ENCODE peak calls at places on chromosomes 16 and 17, in eight cellular contexts. L is left ventricle myocardium inferior, V is fibroblast of pulmonary artery, Z is neural crest cell, O is neural progenitor cell, Q is AG10803, N is natural killer cell, R is omental fat pad. H is an unnamed sample.

GRCh38 chr16:81181013-81181720 is 57.3 kb upstream of the BCO1 start:
- DNase-seq in Q (peak; percentile 96), L (peak; percentile 81), N (no peak), R (peak; percentile 77), O (peak; percentile 88), Z (peak; percentile 57), V (peak; percentile 96), H (peak; percentile 56)

GRCh38 chr16:87469186-87469585 is 23.6 kb downstream of the ZCCHC14 start:
- DNase-seq in Q (no peak), R (no peak), V (no peak), N (no peak), O (no peak), L (no peak), Z (no peak), H (no peak)

GRCh38 chr16:65414284-65414984 is 292.6 kb upstream of the CDH11 start:
- DNase-seq in L (no peak), V (peak; percentile 56), O (no peak), N (no peak), Z (no peak), Q (peak; percentile 87), R (no peak), H (no peak)

GRCh38 chr16:787978-788398 is at the start of gene RPUSD1:
- DNase-seq in O (no peak), Z (no peak), L (peak; percentile 25), R (no peak), N (no peak), Q (no peak), V (no peak), H (no peak)

GRCh38 chr16:66382171-66382965 is 15.9 kb downstream of the CDH5 start:
- DNase-seq in O (no peak), V (peak; percentile 88), R (no peak), Z (no peak), Q (peak; percentile 80), N (no peak), L (no peak), H (no peak)

GRCh38 chr16:87003414-87003755 is 313.8 kb downstream of the C16orf95 start:
- DNase-seq in L (no peak), R (no peak), Z (no peak), Q (no peak), O (no peak), N (no peak), V (no peak), H (no peak)

GRCh38 chr17:55717898-55718735 is 4.5 kb downstream of the TMEM100 start:
- DNase-seq in L (peak; percentile 75), R (peak; percentile 91), N (peak; percentile 31), V (peak; percentile 80), Z (peak; percentile 79), O (peak; percentile 85), Q (peak; percentile 72), H (peak; percentile 51)

GRCh38 chr16:10949424-10949970 is 5.1 kb downstream of the CLEC16A start:
- DNase-seq in O (peak; percentile 43), R (no peak), N (no peak), L (no peak), Q (peak; percentile 64), V (peak; percentile 39), Z (no peak), H (no peak)

GRCh38 chr16:87951550-87952538 is 610 bp downstream of the BANP start:
- DNase-seq in Q (peak; percentile 17), R (no peak), L (no peak), V (no peak), O (no peak), N (no peak), Z (no peak), H (no peak)

GRCh38 chr17:78174870-78175642 is 6.7 kb downstream of the SYNGR2 start:
- DNase-seq in Z (no peak), R (no peak), Q (no peak), O (peak; percentile 33), V (no peak), L (no peak), N (no peak), H (no peak)
- TF ChIP-seq CTCF in Z (peak; percentile 12), R (no peak), Q (no peak), O (peak; percentile 35), V (no peak), L (no peak), N (no peak), H (no peak)

GRCh38 chr17:79104898-79105600 is 30.4 kb downstream of the ENGASE start:
- DNase-seq in Z (no peak), N (no peak), Q (no peak), O (peak; percentile 41), R (no peak), L (no peak), V (no peak), H (no peak)
- TF ChIP-seq CTCF in Z (no peak), N (no peak), Q (no peak), O (peak; percentile 27), R (no peak), L (no peak), V (no peak), H (no peak)

GRCh38 chr17:63568563-63568962 is 18.3 kb downstream of the DCAF7 start:
- DNase-seq in Z (no peak), O (no peak), L (no peak), Q (no peak), N (no peak), V (no peak), R (no peak), H (no peak)

GRCh38 chr17:63571632-63572310 is 21.5 kb downstream of the DCAF7 start:
- DNase-seq in N (no peak), V (peak; percentile 76), O (no peak), R (no peak), Z (no peak), Q (peak; percentile 77), L (no peak), H (no peak)

GRCh38 chr17:63561819-63562218 is 11.5 kb downstream of the DCAF7 start:
- DNase-seq in Q (no peak), R (no peak), V (no peak), N (no peak), O (no peak), L (no peak), Z (no peak), H (no peak)

GRCh38 chr17:63564562-63564961 is 14.3 kb downstream of the DCAF7 start:
- DNase-seq in O (no peak), R (no peak), V (no peak), L (no peak), N (no peak), Z (no peak), Q (no peak), H (no peak)

DNA sequence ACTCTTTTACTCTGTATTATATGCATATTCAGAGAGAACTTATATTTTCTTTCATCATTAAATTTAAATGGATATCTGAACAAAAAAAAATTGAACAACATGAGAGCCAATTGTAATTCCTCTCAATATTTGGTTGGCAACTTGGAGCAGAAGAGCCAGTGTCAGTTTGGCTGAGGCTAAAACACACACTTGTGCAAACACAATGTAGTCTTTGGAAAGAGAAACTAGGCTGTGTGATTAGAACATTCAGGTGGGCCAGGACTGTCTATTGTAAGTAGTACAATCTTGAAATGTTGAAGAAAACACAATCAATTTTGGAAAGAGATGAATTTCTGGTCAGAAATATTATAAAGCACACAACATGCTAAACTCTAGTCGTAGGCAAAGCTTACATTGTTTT is 17.0 kb downstream of the DCAF7 start:
- DNase-seq in Z (no peak), O (no peak), V (no peak), L (no peak), Q (no peak), N (no peak), R (no peak), H (no peak)
- TF ChIP-seq CTCF in Z (no peak), O (no peak), V (no peak), L (no peak), Q (no peak), N (no peak), R (no peak), H (no peak)

GRCh38 chr17:17985555-17985954 is 12.9 kb downstream of the DRC3 start:
- DNase-seq in Z (no peak), N (no peak), L (no peak), O (no peak), R (no peak), V (peak; percentile 34), Q (no peak), H (no peak)
- TF ChIP-seq CTCF in Z (no peak), N (no peak), L (peak; percentile 19), O (peak; percentile 25), R (no peak), V (peak; percentile 36), Q (peak; percentile 30), H (no peak)

DNA sequence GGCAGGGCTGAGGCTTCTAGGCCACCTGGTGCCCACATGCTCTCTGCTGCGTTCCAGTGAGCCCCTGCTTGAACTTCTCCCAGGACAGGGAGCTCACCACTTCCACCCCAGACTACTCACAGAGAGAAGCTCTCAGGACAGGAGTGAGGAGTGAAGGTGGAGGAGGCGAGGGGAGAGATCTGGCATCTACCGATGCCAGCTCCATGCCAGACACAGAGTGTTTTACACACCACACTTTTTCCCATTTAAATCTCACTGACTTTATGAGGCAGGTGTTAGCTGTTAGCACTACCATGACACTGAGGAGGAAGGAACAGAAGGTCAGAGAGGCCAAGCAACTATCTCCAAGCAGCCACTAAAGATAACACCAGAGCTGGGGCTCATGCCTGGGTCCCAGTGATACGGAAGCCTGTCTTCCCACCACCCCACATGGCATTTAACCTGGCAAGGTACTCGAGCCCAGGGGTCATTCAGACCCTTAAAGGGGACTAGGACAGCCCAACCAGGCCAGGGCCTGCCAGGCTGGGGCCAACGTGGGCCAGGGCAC is 6.8 kb downstream of the FAM83G start:
- DNase-seq in L (no peak), V (no peak), R (no peak), Q (no peak), N (no peak), Z (no peak), O (no peak), H (no peak)
- TF ChIP-seq CTCF in L (no peak), V (no peak), R (no peak), Q (no peak), N (no peak), Z (no peak), O (no peak), H (no peak)

GRCh38 chr16:53224932-53225533 is 170.2 kb downstream of the CHD9 start:
- DNase-seq in Z (no peak), Q (peak; percentile 51), N (no peak), R (no peak), V (peak; percentile 19), L (no peak), O (no peak), H (no peak)

GRCh38 chr16:53216798-53217197 is 162.0 kb downstream of the CHD9 start:
- DNase-seq in V (no peak), R (no peak), O (no peak), L (no peak), Z (no peak), Q (no peak), N (no peak), H (no peak)

GRCh38 chr16:53219795-53220194 is 165.0 kb downstream of the CHD9 start:
- DNase-seq in V (peak; percentile 57), R (no peak), Z (no peak), N (no peak), O (no peak), Q (no peak), L (no peak), H (no peak)

GRCh38 chr16:53220585-53220984 is 165.8 kb downstream of the CHD9 start:
- DNase-seq in O (peak; percentile 25), Z (no peak), L (no peak), V (peak; percentile 60), N (no peak), R (no peak), Q (peak; percentile 45), H (no peak)
- TF ChIP-seq CTCF in O (peak; percentile 40), Z (peak; percentile 29), L (peak; percentile 49), V (peak; percentile 43), N (peak; percentile 32), R (no peak), Q (peak; percentile 46), H (no peak)